ENCODE peak calls at places on chromosomes 13 and 19, in six cellular contexts. J, Q, T, F, B and U are unnamed samples. For H3K9me3, the result is how much of the 10 kb centered on the place peaks cover.

GRCh38 chr13:34038326-34039068 is 220.5 kb downstream of the RFC3 start:
- DNase-seq in F (no peak), T (no peak), B (no peak), J (no peak), Q (no peak), U (no peak)

GRCh38 chr19:10552596-10553053 is 8.9 kb downstream of the ATG4D start:
- DNase-seq in F (no peak), B (no peak), J (no peak), T (peak), Q (no peak), U (no peak)

GRCh38 chr13:20616059-20616797 is 49.3 kb downstream of the IFT88 start:
- DNase-seq in J (no peak), F (no peak), Q (no peak), T (peak), B (no peak), U (no peak)

GRCh38 chr13:44516771-44517170 is 59.4 kb downstream of the TSC22D1 start:
- DNase-seq in J (no peak), B (no peak), Q (no peak), F (no peak), T (no peak), U (no peak)

GRCh38 chr13:98184796-98185195 is 7.7 kb upstream of the RNF113B start:
- DNase-seq in J (no peak), F (no peak), B (no peak), Q (no peak), T (peak), U (no peak)

GRCh38 chr13:26061947-26062346 is 10.1 kb upstream of the SHISA2 start:
- DNase-seq in B (peak), F (no peak), Q (no peak), J (no peak), T (peak), U (no peak)

GRCh38 chr13:29936051-29936813 is 85.8 kb upstream of the UBL3 start:
- DNase-seq in T (no peak), Q (no peak), F (no peak), J (peak), B (no peak), U (no peak)

GRCh38 chr19:1624458-1624857 is 19.2 kb upstream of the UQCR11 start:
- DNase-seq in T (peak), B (peak), F (no peak), Q (peak), J (peak), U (no peak)

GRCh38 chr13:105196052-105196451 is 1339.4 kb downstream of the EFNB2 start:
- DNase-seq in T (peak), B (peak), Q (no peak), J (no peak), F (no peak), U (no peak)

GRCh38 chr19:4600082-4600481 is 39.2 kb upstream of the TNFAIP8L1 start:
- DNase-seq in Q (no peak), B (no peak), J (no peak), T (no peak), F (no peak), U (no peak)

GRCh38 chr19:5074418-5074817 is 105.5 kb downstream of the KDM4B start:
- DNase-seq in F (no peak), Q (no peak), J (no peak), B (no peak), T (no peak), U (no peak)

GRCh38 chr13:39909634-39910033 is 254.2 kb downstream of the COG6 start:
- DNase-seq in T (no peak), B (no peak), F (no peak), J (no peak), Q (no peak), U (no peak)

GRCh38 chr13:32150794-32151193 is 119.2 kb downstream of the FRY start:
- DNase-seq in B (no peak), F (peak), J (no peak), Q (no peak), T (peak), U (no peak)

GRCh38 chr13:100608906-100609305 is 20.3 kb upstream of the GGACT start:
- DNase-seq in T (no peak), Q (no peak), B (peak), F (no peak), J (no peak), U (no peak)

GRCh38 chr13:20706661-20707060 is 3.2 kb downstream of the IL17D start:
- DNase-seq in F (no peak), J (no peak), Q (no peak), B (no peak), T (no peak), U (no peak)

GRCh38 chr19:13243971-13244370 is 93.8 kb downstream of the IER2 start:
- DNase-seq in T (no peak), J (no peak), B (no peak), F (no peak), Q (no peak), U (no peak)

GRCh38 chr19:21483589-21484170 is 21.7 kb upstream of the ZNF429 start:
- DNase-seq in J (no peak), T (peak), Q (peak), F (peak), B (no peak), U (peak)

GRCh38 chr13:57527114-57527770 is 104.3 kb upstream of the PCDH17 start:
- DNase-seq in B (peak), T (no peak), F (no peak), J (no peak), Q (no peak), U (no peak)

GRCh38 chr19:44951179-44952159 is 3.7 kb upstream of the CLPTM1 start:
- DNase-seq in B (peak), F (peak), Q (peak), J (peak), T (peak), U (peak)

GRCh38 chr13:60787083-60787482 is 390.1 kb downstream of the TDRD3 start:
- DNase-seq in Q (no peak), T (no peak), B (no peak), F (no peak), J (no peak), U (no peak)

GRCh38 chr19:53507523-53508442 is 30.2 kb upstream of the ZNF331 start:
- DNase-seq in J (no peak), Q (no peak), F (no peak), B (peak), T (no peak), U (no peak)

GRCh38 chr13:113192279-113192678 is 16.2 kb downstream of the PCID2 start:
- DNase-seq in B (no peak), T (no peak), F (no peak), Q (no peak), J (no peak), U (no peak)

GRCh38 chr13:113202912-113203311 is 5.6 kb downstream of the PCID2 start:
- DNase-seq in F (no peak), B (no peak), J (no peak), Q (no peak), T (no peak), U (no peak)

GRCh38 chr13:113192902-113193301 is 15.6 kb downstream of the PCID2 start:
- DNase-seq in Q (no peak), T (peak), B (no peak), F (no peak), J (no peak), U (no peak)

GRCh38 chr13:113195360-113195759 is 13.1 kb downstream of the PCID2 start:
- DNase-seq in T (no peak), J (no peak), B (no peak), Q (no peak), F (no peak), U (no peak)

GRCh38 chr13:113196970-113197737 is 11.3 kb downstream of the PCID2 start:
- DNase-seq in F (no peak), Q (no peak), J (no peak), B (no peak), T (no peak), U (no peak)
- H3K9me3 ChIP-seq in F (under half), Q (under half), J (under half), B (under half), T (under half), U (under half)

DNA sequence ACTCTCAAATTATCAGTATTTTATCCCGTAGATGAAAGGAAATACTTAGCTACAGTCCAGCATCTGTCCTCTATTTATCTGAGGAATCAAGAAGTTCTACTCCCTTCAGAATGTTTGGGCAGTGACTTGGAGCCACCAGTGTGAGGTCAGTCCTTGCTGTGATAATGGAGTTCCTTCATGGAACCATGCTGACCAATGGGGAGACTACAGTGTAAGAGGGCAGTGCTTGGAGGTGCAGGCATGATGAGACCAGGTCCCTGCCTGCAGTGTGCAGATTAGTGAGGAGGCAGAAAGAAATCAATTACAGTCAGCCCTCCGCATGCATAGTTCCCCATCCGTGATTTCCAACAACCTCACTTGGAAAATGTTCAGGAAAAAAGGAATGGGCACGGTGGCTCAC is at the start of gene C19orf18:
- DNase-seq in F (no peak), J (no peak), Q (no peak), T (no peak), B (no peak), U (no peak)
- H3K9me3 ChIP-seq in F (half or more), J (half or more), Q (half or more), T (under half), B (under half), U (half or more)

GRCh38 chr13:18993884-18994660 is 187.6 kb downstream of the TUBA3C start:
- DNase-seq in J (no peak), Q (no peak), F (no peak), B (no peak), T (no peak), U (no peak)
- H3K9me3 ChIP-seq in J (under half), Q (under half), F (half or more), B (under half), T (under half), U (under half)

GRCh38 chr19:40033989-40034560 is 22.0 kb downstream of the ZNF780B start:
- DNase-seq in F (no peak), T (no peak), B (no peak), Q (no peak), J (no peak), U (no peak)
- H3K9me3 ChIP-seq in F (half or more), T (under half), B (half or more), Q (half or more), J (half or more), U (under half)

DNA sequence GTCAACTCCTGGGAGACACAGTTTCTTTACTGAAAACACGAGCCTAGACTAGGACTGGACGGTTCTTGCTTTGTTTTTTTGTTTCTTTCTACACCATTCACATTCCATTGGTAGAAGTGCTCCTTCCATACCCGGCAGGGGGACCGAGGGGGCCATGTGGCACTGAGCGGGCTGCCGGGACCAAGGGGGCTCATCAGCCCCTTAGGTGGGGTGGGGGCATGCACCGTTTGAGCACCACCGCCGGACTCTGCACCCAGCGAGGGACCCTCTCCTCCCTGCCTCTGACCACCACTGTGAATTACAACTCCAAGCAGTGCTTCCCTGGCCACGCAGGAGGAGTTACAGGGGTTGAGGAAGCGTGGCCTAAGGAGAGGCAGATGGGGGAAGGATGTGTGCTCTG is 15.0 kb upstream of the CFAP97D2 start:
- DNase-seq in B (no peak), F (no peak), Q (no peak), T (no peak), J (no peak), U (no peak)
- H3K9me3 ChIP-seq in B (under half), F (under half), Q (under half), T (under half), J (under half), U (under half)

DNA sequence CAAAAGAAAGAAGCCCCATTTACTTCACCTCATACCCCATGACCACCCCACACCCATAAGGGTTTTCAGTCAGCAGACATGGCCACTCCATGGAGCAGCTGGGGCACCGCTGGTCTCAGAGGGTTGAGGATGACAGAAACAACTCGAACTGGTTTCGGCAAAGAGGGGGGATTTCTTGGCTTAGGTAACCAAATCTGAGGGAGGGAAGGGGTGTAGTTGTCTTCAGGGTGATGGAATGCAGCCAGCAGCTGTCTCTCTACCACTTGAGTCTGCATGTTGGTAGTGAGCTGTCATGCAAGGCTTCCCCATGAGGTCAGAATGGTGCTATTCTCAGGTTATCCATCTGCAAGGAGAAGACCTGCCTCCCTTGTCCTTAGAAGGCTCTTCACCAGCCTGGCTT is 55.5 kb upstream of the PEG3 start:
- DNase-seq in T (no peak), F (no peak), Q (no peak), B (no peak), J (no peak), U (no peak)
- H3K9me3 ChIP-seq in T (under half), F (under half), Q (under half), B (under half), J (under half), U (under half)

DNA sequence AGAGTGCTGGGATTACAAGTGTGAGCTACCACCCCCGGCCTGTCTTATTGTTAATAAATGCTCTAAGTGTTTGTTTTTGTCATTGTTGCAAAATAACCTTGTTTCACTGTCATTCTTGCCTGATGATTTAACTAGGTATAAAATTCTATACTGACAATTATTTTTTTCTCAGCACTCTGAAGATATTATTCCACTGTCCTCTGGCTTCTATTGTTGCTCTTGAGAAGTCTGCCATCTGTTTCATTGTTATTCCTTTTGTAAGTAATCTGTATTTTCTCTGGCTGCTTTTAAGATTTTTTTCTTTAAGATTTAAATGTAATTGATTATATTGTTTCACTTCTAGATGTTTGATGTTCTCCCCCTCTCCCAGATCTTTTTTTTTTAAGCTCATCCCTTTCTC is 17.6 kb downstream of the ZNF420 start:
- DNase-seq in Q (no peak), F (no peak), T (no peak), J (no peak), B (no peak), U (no peak)
- H3K9me3 ChIP-seq in Q (half or more), F (half or more), T (under half), J (under half), B (half or more), U (under half)